ENCODE peak calls at places on chromosomes 11 and 22, in eight cellular contexts. One of them, this sample, is unnamed.

GRCh38 chr22:44728761-44729261 is 23.6 kb upstream of the ARHGAP8 start:
- DNase-seq in H9: no peak
- DNase-seq in endothelial cell: no peak
- DNase-seq in astrocyte of the cerebellum: no peak
- DNase-seq in retinal pigment epithelial cell: no peak
- DNase-seq in progenitor cell of endocrine pancreas: no peak
- DNase-seq in transverse colon: no peak
- DNase-seq in Caco-2: no peak
- DNase-seq in this sample: no peak

GRCh38 chr11:45089251-45089650 is 57.2 kb upstream of the PRDM11 start:
- DNase-seq in H9: no peak
- DNase-seq in endothelial cell: no peak
- DNase-seq in astrocyte of the cerebellum: peak
- DNase-seq in retinal pigment epithelial cell: no peak
- DNase-seq in progenitor cell of endocrine pancreas: no peak
- DNase-seq in transverse colon: peak
- DNase-seq in Caco-2: no peak
- DNase-seq in this sample: peak

GRCh38 chr11:83159901-83160865 is 3.3 kb downstream of the PCF11 start:
- DNase-seq in H9: no peak
- DNase-seq in endothelial cell: no peak
- DNase-seq in astrocyte of the cerebellum: peak
- DNase-seq in retinal pigment epithelial cell: no peak
- DNase-seq in progenitor cell of endocrine pancreas: no peak
- DNase-seq in transverse colon: peak
- DNase-seq in Caco-2: no peak
- DNase-seq in this sample: no peak

GRCh38 chr11:64900263-64900678 is 16.7 kb downstream of the ATG2A start:
- DNase-seq in H9: no peak
- DNase-seq in endothelial cell: no peak
- DNase-seq in astrocyte of the cerebellum: no peak
- DNase-seq in retinal pigment epithelial cell: no peak
- DNase-seq in progenitor cell of endocrine pancreas: no peak
- DNase-seq in transverse colon: no peak
- DNase-seq in Caco-2: no peak
- DNase-seq in this sample: no peak

GRCh38 chr11:62236187-62236586 is 5.9 kb upstream of the SCGB1D2 start:
- DNase-seq in H9: no peak
- DNase-seq in endothelial cell: no peak
- DNase-seq in astrocyte of the cerebellum: no peak
- DNase-seq in retinal pigment epithelial cell: no peak
- DNase-seq in progenitor cell of endocrine pancreas: no peak
- DNase-seq in transverse colon: no peak
- DNase-seq in Caco-2: no peak
- DNase-seq in this sample: no peak

GRCh38 chr11:72127923-72128322 is 7.6 kb upstream of the FOLR3 start:
- DNase-seq in H9: no peak
- DNase-seq in endothelial cell: no peak
- DNase-seq in astrocyte of the cerebellum: no peak
- DNase-seq in retinal pigment epithelial cell: no peak
- DNase-seq in progenitor cell of endocrine pancreas: no peak
- DNase-seq in transverse colon: no peak
- DNase-seq in Caco-2: no peak
- DNase-seq in this sample: no peak

GRCh38 chr11:1926156-1927031 is 6.9 kb downstream of the TNNT3 start:
- DNase-seq in H9: no peak
- DNase-seq in endothelial cell: no peak
- DNase-seq in astrocyte of the cerebellum: no peak
- DNase-seq in retinal pigment epithelial cell: no peak
- DNase-seq in progenitor cell of endocrine pancreas: no peak
- DNase-seq in transverse colon: no peak
- DNase-seq in Caco-2: peak
- DNase-seq in this sample: no peak

GRCh38 chr11:112949781-112950575 is 11.2 kb upstream of the NCAM1 start:
- DNase-seq in H9: no peak
- DNase-seq in endothelial cell: no peak
- DNase-seq in astrocyte of the cerebellum: no peak
- DNase-seq in retinal pigment epithelial cell: no peak
- DNase-seq in progenitor cell of endocrine pancreas: no peak
- DNase-seq in transverse colon: no peak
- DNase-seq in Caco-2: no peak
- DNase-seq in this sample: no peak

GRCh38 chr11:34492806-34493414 is 20.7 kb downstream of the ELF5 start:
- DNase-seq in H9: peak
- DNase-seq in endothelial cell: peak
- DNase-seq in astrocyte of the cerebellum: peak
- DNase-seq in retinal pigment epithelial cell: no peak
- DNase-seq in progenitor cell of endocrine pancreas: peak
- DNase-seq in transverse colon: peak
- DNase-seq in Caco-2: peak
- DNase-seq in this sample: no peak

GRCh38 chr11:129190087-129190486 is 2.0 kb downstream of the ARHGAP32 start:
- DNase-seq in H9: no peak
- DNase-seq in endothelial cell: no peak
- DNase-seq in astrocyte of the cerebellum: no peak
- DNase-seq in retinal pigment epithelial cell: no peak
- DNase-seq in progenitor cell of endocrine pancreas: no peak
- DNase-seq in transverse colon: peak
- DNase-seq in Caco-2: no peak
- DNase-seq in this sample: no peak

GRCh38 chr11:125874556-125875124 is 12.8 kb upstream of the HYLS1 start:
- DNase-seq in H9: peak
- DNase-seq in endothelial cell: peak
- DNase-seq in astrocyte of the cerebellum: peak
- DNase-seq in retinal pigment epithelial cell: peak
- DNase-seq in progenitor cell of endocrine pancreas: peak
- DNase-seq in transverse colon: peak
- DNase-seq in Caco-2: peak
- DNase-seq in this sample: no peak

GRCh38 chr22:29095459-29095858 is 22.6 kb downstream of the KREMEN1 start:
- DNase-seq in H9: no peak
- DNase-seq in endothelial cell: no peak
- DNase-seq in astrocyte of the cerebellum: no peak
- DNase-seq in retinal pigment epithelial cell: no peak
- DNase-seq in progenitor cell of endocrine pancreas: no peak
- DNase-seq in transverse colon: no peak
- DNase-seq in Caco-2: peak
- DNase-seq in this sample: no peak

GRCh38 chr11:76197941-76198640 is 8.2 kb downstream of the WNT11 start:
- DNase-seq in H9: no peak
- DNase-seq in endothelial cell: no peak
- DNase-seq in astrocyte of the cerebellum: no peak
- DNase-seq in retinal pigment epithelial cell: no peak
- DNase-seq in progenitor cell of endocrine pancreas: no peak
- DNase-seq in transverse colon: no peak
- DNase-seq in Caco-2: no peak
- DNase-seq in this sample: no peak

GRCh38 chr11:85737738-85738137 is 51.7 kb upstream of the CCDC89 start:
- DNase-seq in H9: no peak
- DNase-seq in endothelial cell: no peak
- DNase-seq in astrocyte of the cerebellum: no peak
- DNase-seq in retinal pigment epithelial cell: no peak
- DNase-seq in progenitor cell of endocrine pancreas: no peak
- DNase-seq in transverse colon: peak
- DNase-seq in Caco-2: no peak
- DNase-seq in this sample: no peak

GRCh38 chr11:74403607-74404006 is 5.4 kb upstream of the PGM2L1 start:
- DNase-seq in H9: no peak
- DNase-seq in endothelial cell: no peak
- DNase-seq in astrocyte of the cerebellum: no peak
- DNase-seq in retinal pigment epithelial cell: no peak
- DNase-seq in progenitor cell of endocrine pancreas: no peak
- DNase-seq in transverse colon: no peak
- DNase-seq in Caco-2: no peak
- DNase-seq in this sample: no peak

GRCh38 chr11:76834151-76834550 is 26.6 kb upstream of the ACER3 start:
- DNase-seq in H9: no peak
- DNase-seq in endothelial cell: no peak
- DNase-seq in astrocyte of the cerebellum: no peak
- DNase-seq in retinal pigment epithelial cell: no peak
- DNase-seq in progenitor cell of endocrine pancreas: no peak
- DNase-seq in transverse colon: no peak
- DNase-seq in Caco-2: no peak
- DNase-seq in this sample: no peak

GRCh38 chr22:45696227-45696626 is 24.6 kb downstream of the ATXN10 start:
- DNase-seq in H9: no peak
- DNase-seq in endothelial cell: no peak
- DNase-seq in astrocyte of the cerebellum: no peak
- DNase-seq in retinal pigment epithelial cell: no peak
- DNase-seq in progenitor cell of endocrine pancreas: no peak
- DNase-seq in transverse colon: no peak
- DNase-seq in Caco-2: no peak
- DNase-seq in this sample: no peak

GRCh38 chr22:34886812-34887211 is 179.1 kb upstream of the ISX start:
- DNase-seq in H9: no peak
- DNase-seq in endothelial cell: no peak
- DNase-seq in astrocyte of the cerebellum: no peak
- DNase-seq in retinal pigment epithelial cell: no peak
- DNase-seq in progenitor cell of endocrine pancreas: no peak
- DNase-seq in transverse colon: no peak
- DNase-seq in Caco-2: no peak
- DNase-seq in this sample: no peak

GRCh38 chr11:18706330-18707243 is 8.0 kb downstream of the TMEM86A start:
- DNase-seq in H9: no peak
- DNase-seq in endothelial cell: no peak
- DNase-seq in astrocyte of the cerebellum: no peak
- DNase-seq in retinal pigment epithelial cell: no peak
- DNase-seq in progenitor cell of endocrine pancreas: no peak
- DNase-seq in transverse colon: peak
- DNase-seq in Caco-2: no peak
- DNase-seq in this sample: no peak

GRCh38 chr11:12289667-12290476 is 87.5 kb upstream of the PARVA start:
- DNase-seq in H9: no peak
- DNase-seq in endothelial cell: no peak
- DNase-seq in astrocyte of the cerebellum: no peak
- DNase-seq in retinal pigment epithelial cell: no peak
- DNase-seq in progenitor cell of endocrine pancreas: no peak
- DNase-seq in transverse colon: no peak
- DNase-seq in Caco-2: no peak
- DNase-seq in this sample: peak

GRCh38 chr22:41565403-41566054 is 4.7 kb downstream of the CSDC2 start:
- DNase-seq in H9: peak
- DNase-seq in endothelial cell: no peak
- DNase-seq in astrocyte of the cerebellum: peak
- DNase-seq in retinal pigment epithelial cell: no peak
- DNase-seq in progenitor cell of endocrine pancreas: no peak
- DNase-seq in transverse colon: peak
- DNase-seq in Caco-2: no peak
- DNase-seq in this sample: no peak

GRCh38 chr22:39456262-39457046 is at the start of gene MGAT3:
- DNase-seq in H9: no peak
- DNase-seq in endothelial cell: no peak
- DNase-seq in astrocyte of the cerebellum: no peak
- DNase-seq in retinal pigment epithelial cell: no peak
- DNase-seq in progenitor cell of endocrine pancreas: no peak
- DNase-seq in transverse colon: no peak
- DNase-seq in Caco-2: no peak
- DNase-seq in this sample: no peak

GRCh38 chr11:134997652-134998320 is 585.7 kb upstream of the B3GAT1 start:
- DNase-seq in H9: no peak
- DNase-seq in endothelial cell: no peak
- DNase-seq in astrocyte of the cerebellum: no peak
- DNase-seq in retinal pigment epithelial cell: no peak
- DNase-seq in progenitor cell of endocrine pancreas: no peak
- DNase-seq in transverse colon: no peak
- DNase-seq in Caco-2: no peak
- DNase-seq in this sample: no peak

GRCh38 chr11:130315354-130315970 is 745 bp upstream of the ZBTB44 start:
- DNase-seq in H9: peak
- DNase-seq in endothelial cell: peak
- DNase-seq in astrocyte of the cerebellum: no peak
- DNase-seq in retinal pigment epithelial cell: no peak
- DNase-seq in progenitor cell of endocrine pancreas: peak
- DNase-seq in transverse colon: peak
- DNase-seq in Caco-2: no peak
- DNase-seq in this sample: no peak

GRCh38 chr11:132472411-132473205 is 1059.7 kb downstream of the OPCML start:
- DNase-seq in H9: no peak
- DNase-seq in endothelial cell: no peak
- DNase-seq in astrocyte of the cerebellum: no peak
- DNase-seq in retinal pigment epithelial cell: no peak
- DNase-seq in progenitor cell of endocrine pancreas: no peak
- DNase-seq in transverse colon: no peak
- DNase-seq in Caco-2: no peak
- DNase-seq in this sample: no peak

DNA sequence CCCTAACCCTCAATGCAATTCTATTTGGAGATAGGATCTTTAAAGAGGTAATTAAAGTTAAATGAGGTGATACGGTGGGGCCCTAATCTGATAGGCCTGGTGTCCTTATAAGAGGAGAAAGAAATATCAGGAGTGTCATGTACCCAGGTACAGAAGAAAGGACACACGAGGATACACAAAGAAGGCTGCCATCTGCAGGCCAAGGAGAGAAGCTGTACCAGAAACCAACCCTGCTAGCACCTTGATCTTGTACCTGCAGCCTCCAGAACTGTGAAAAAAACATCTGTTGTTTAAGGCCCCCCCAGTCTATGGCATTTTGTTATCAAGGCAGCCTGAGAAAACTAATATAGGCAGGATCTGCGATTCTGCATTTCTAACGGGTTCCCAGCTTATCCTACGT is 44.2 kb downstream of the FBXO7 start:
- DNase-seq in H9: no peak
- DNase-seq in endothelial cell: no peak
- DNase-seq in astrocyte of the cerebellum: no peak
- DNase-seq in retinal pigment epithelial cell: no peak
- DNase-seq in progenitor cell of endocrine pancreas: no peak
- DNase-seq in transverse colon: no peak
- DNase-seq in Caco-2: no peak
- DNase-seq in this sample: no peak
- TF ChIP-seq CTCF in H9: peak
- TF ChIP-seq CTCF in endothelial cell: no peak
- TF ChIP-seq CTCF in astrocyte of the cerebellum: peak
- TF ChIP-seq CTCF in retinal pigment epithelial cell: peak
- TF ChIP-seq CTCF in progenitor cell of endocrine pancreas: peak
- TF ChIP-seq CTCF in transverse colon: no peak
- TF ChIP-seq CTCF in Caco-2: peak
- TF ChIP-seq CTCF in this sample: no peak

GRCh38 chr22:21447694-21448402 is 19.3 kb upstream of the TMEM191C start:
- DNase-seq in H9: peak
- DNase-seq in endothelial cell: peak
- DNase-seq in astrocyte of the cerebellum: no peak
- DNase-seq in retinal pigment epithelial cell: no peak
- DNase-seq in progenitor cell of endocrine pancreas: no peak
- DNase-seq in transverse colon: no peak
- DNase-seq in Caco-2: no peak
- DNase-seq in this sample: peak
- TF ChIP-seq CTCF in H9: peak
- TF ChIP-seq CTCF in endothelial cell: no peak
- TF ChIP-seq CTCF in astrocyte of the cerebellum: peak
- TF ChIP-seq CTCF in retinal pigment epithelial cell: peak
- TF ChIP-seq CTCF in progenitor cell of endocrine pancreas: peak
- TF ChIP-seq CTCF in transverse colon: no peak
- TF ChIP-seq CTCF in Caco-2: no peak
- TF ChIP-seq CTCF in this sample: peak

GRCh38 chr22:38180841-38181452 is 683 bp downstream of the PLA2G6 start:
- DNase-seq in H9: no peak
- DNase-seq in endothelial cell: no peak
- DNase-seq in astrocyte of the cerebellum: no peak
- DNase-seq in retinal pigment epithelial cell: no peak
- DNase-seq in progenitor cell of endocrine pancreas: no peak
- DNase-seq in transverse colon: peak
- DNase-seq in Caco-2: peak
- DNase-seq in this sample: no peak
- TF ChIP-seq CTCF in H9: no peak
- TF ChIP-seq CTCF in endothelial cell: no peak
- TF ChIP-seq CTCF in astrocyte of the cerebellum: no peak
- TF ChIP-seq CTCF in retinal pigment epithelial cell: no peak
- TF ChIP-seq CTCF in progenitor cell of endocrine pancreas: no peak
- TF ChIP-seq CTCF in transverse colon: no peak
- TF ChIP-seq CTCF in Caco-2: no peak
- TF ChIP-seq CTCF in this sample: no peak

GRCh38 chr22:48507595-48508350 is 1319.9 kb downstream of the BRD1 start:
- DNase-seq in H9: no peak
- DNase-seq in endothelial cell: no peak
- DNase-seq in astrocyte of the cerebellum: no peak
- DNase-seq in retinal pigment epithelial cell: no peak
- DNase-seq in progenitor cell of endocrine pancreas: no peak
- DNase-seq in transverse colon: no peak
- DNase-seq in Caco-2: no peak
- DNase-seq in this sample: no peak
- TF ChIP-seq CTCF in H9: peak
- TF ChIP-seq CTCF in endothelial cell: peak
- TF ChIP-seq CTCF in astrocyte of the cerebellum: no peak
- TF ChIP-seq CTCF in retinal pigment epithelial cell: no peak
- TF ChIP-seq CTCF in progenitor cell of endocrine pancreas: peak
- TF ChIP-seq CTCF in transverse colon: no peak
- TF ChIP-seq CTCF in Caco-2: no peak
- TF ChIP-seq CTCF in this sample: no peak

This sample was measured in osteocyte.